ENCODE peak calls at places on chromosomes 4 and X, in five cellular contexts. One of them, this sample, is unnamed.

GRCh38 chr4:182238355-182238931 is 4.8 kb upstream of the TENM3 start:
- DNase-seq in A549: peak
- DNase-seq in GM12878: no peak
- DNase-seq in tibial nerve: no peak
- DNase-seq in K562: no peak
- DNase-seq in this sample: no peak

GRCh38 chr4:188262464-188262863 is 123.2 kb downstream of the TRIML1 start:
- DNase-seq in tibial nerve: no peak
- DNase-seq in A549: peak
- DNase-seq in K562: no peak
- DNase-seq in GM12878: no peak
- DNase-seq in this sample: no peak

GRCh38 chr4:81516241-81516640 is 44.5 kb upstream of the RASGEF1B start:
- DNase-seq in tibial nerve: no peak
- DNase-seq in GM12878: no peak
- DNase-seq in A549: no peak
- DNase-seq in K562: no peak
- DNase-seq in this sample: no peak

GRCh38 chr4:19927381-19927780 is 324.3 kb upstream of the SLIT2 start:
- DNase-seq in tibial nerve: no peak
- DNase-seq in A549: no peak
- DNase-seq in K562: no peak
- DNase-seq in GM12878: no peak
- DNase-seq in this sample: no peak

GRCh38 chr4:147633113-147633512 is 15.9 kb downstream of the TMEM184C start:
- DNase-seq in K562: no peak
- DNase-seq in GM12878: no peak
- DNase-seq in tibial nerve: no peak
- DNase-seq in A549: no peak
- DNase-seq in this sample: no peak

GRCh38 chr4:176422511-176422910 is 102.7 kb downstream of the SPCS3 start:
- DNase-seq in GM12878: no peak
- DNase-seq in K562: no peak
- DNase-seq in A549: no peak
- DNase-seq in tibial nerve: no peak
- DNase-seq in this sample: no peak

GRCh38 chr4:10688022-10688421 is 3.5 kb upstream of the CLNK start:
- DNase-seq in tibial nerve: no peak
- DNase-seq in K562: no peak
- DNase-seq in A549: no peak
- DNase-seq in GM12878: peak
- DNase-seq in this sample: no peak

GRCh38 chr4:147863111-147863747 is 131.3 kb downstream of the ARHGAP10 start:
- DNase-seq in GM12878: no peak
- DNase-seq in K562: no peak
- DNase-seq in tibial nerve: no peak
- DNase-seq in A549: no peak
- DNase-seq in this sample: no peak

GRCh38 chrX:8879750-8880149 is 78.6 kb upstream of the FAM9A start:
- DNase-seq in GM12878: no peak
- DNase-seq in tibial nerve: peak
- DNase-seq in A549: peak
- DNase-seq in K562: peak
- DNase-seq in this sample: no peak

GRCh38 chrX:134764202-134764785 is 106.0 kb upstream of the PLAC1 start:
- DNase-seq in GM12878: no peak
- DNase-seq in A549: peak
- DNase-seq in K562: peak
- DNase-seq in tibial nerve: no peak
- DNase-seq in this sample: no peak

GRCh38 chrX:124860736-124861135 is 458.9 kb upstream of the TEX13C start:
- DNase-seq in K562: no peak
- DNase-seq in GM12878: no peak
- DNase-seq in A549: no peak
- DNase-seq in tibial nerve: no peak
- DNase-seq in this sample: no peak

GRCh38 chr4:155787113-155787710 is 28.4 kb downstream of the GUCY1B1 start:
- DNase-seq in tibial nerve: peak
- DNase-seq in GM12878: peak
- DNase-seq in A549: peak
- DNase-seq in K562: no peak
- DNase-seq in this sample: no peak

GRCh38 chrX:4315891-4316290 is 602.4 kb upstream of the PRKX start:
- DNase-seq in K562: no peak
- DNase-seq in A549: no peak
- DNase-seq in tibial nerve: no peak
- DNase-seq in GM12878: no peak
- DNase-seq in this sample: no peak

GRCh38 chr4:18227880-18228279 is 206.3 kb upstream of the LCORL start:
- DNase-seq in tibial nerve: no peak
- DNase-seq in GM12878: no peak
- DNase-seq in A549: no peak
- DNase-seq in K562: no peak
- DNase-seq in this sample: no peak

GRCh38 chr4:106258145-106259045 is 57.6 kb downstream of the TBCK start:
- DNase-seq in K562: no peak
- DNase-seq in GM12878: no peak
- DNase-seq in tibial nerve: no peak
- DNase-seq in A549: peak
- DNase-seq in this sample: no peak

GRCh38 chr4:28444886-28445496 is 1584.3 kb downstream of the STIM2 start:
- DNase-seq in GM12878: no peak
- DNase-seq in A549: no peak
- DNase-seq in tibial nerve: no peak
- DNase-seq in K562: no peak
- DNase-seq in this sample: no peak

GRCh38 chr4:159283697-159284492 is 181.0 kb downstream of the RAPGEF2 start:
- DNase-seq in tibial nerve: no peak
- DNase-seq in A549: peak
- DNase-seq in K562: no peak
- DNase-seq in GM12878: no peak
- DNase-seq in this sample: no peak

GRCh38 chr4:179164642-179165338 is 1722.6 kb upstream of the AGA start:
- DNase-seq in K562: no peak
- DNase-seq in GM12878: no peak
- DNase-seq in A549: no peak
- DNase-seq in tibial nerve: no peak
- DNase-seq in this sample: no peak

GRCh38 chr4:186627226-186627865 is 72.0 kb upstream of the MTNR1A start:
- DNase-seq in K562: no peak
- DNase-seq in GM12878: no peak
- DNase-seq in A549: peak
- DNase-seq in tibial nerve: no peak
- DNase-seq in this sample: no peak

DNA sequence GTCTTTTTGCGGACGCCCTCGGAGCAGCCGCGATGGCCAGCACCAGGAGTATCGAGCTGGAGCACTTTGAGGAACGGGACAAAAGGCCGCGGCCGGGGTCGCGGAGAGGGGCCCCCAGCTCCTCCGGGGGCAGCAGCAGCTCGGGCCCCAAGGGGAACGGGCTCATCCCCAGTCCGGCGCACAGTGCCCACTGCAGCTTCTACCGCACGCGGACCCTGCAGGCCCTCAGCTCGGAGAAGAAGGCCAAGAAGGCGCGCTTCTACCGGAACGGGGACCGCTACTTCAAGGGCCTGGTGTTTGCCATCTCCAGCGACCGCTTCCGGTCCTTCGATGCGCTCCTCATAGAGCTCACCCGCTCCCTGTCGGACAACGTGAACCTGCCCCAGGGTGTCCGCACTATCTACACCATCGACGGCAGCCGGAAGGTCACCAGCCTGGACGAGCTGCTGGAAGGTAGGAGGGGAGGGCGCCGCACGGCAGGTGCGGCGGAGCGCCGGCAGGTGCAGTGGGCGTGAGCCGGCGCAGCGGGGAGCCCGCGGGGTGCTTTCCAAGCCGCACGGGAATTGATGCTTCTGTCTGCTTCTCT is 844 bp downstream of the DCLK2 start:
- DNase-seq in GM12878: no peak
- DNase-seq in A549: peak
- DNase-seq in tibial nerve: peak
- DNase-seq in K562: no peak
- DNase-seq in this sample: peak
- H3K4me3 ChIP-seq in GM12878: no peak
- H3K4me3 ChIP-seq in A549: peak
- H3K4me3 ChIP-seq in tibial nerve: peak
- H3K4me3 ChIP-seq in K562: no peak
- H3K4me3 ChIP-seq in this sample: peak

GRCh38 chr4:26307027-26307426 is 13.8 kb upstream of the RBPJ start:
- DNase-seq in GM12878: no peak
- DNase-seq in tibial nerve: no peak
- DNase-seq in K562: no peak
- DNase-seq in A549: no peak
- DNase-seq in this sample: no peak
- TF ChIP-seq EP300 in GM12878: no peak
- TF ChIP-seq EP300 in tibial nerve: no peak
- TF ChIP-seq EP300 in K562: no peak
- TF ChIP-seq EP300 in A549: no peak
- TF ChIP-seq EP300 in this sample: no peak

DNA sequence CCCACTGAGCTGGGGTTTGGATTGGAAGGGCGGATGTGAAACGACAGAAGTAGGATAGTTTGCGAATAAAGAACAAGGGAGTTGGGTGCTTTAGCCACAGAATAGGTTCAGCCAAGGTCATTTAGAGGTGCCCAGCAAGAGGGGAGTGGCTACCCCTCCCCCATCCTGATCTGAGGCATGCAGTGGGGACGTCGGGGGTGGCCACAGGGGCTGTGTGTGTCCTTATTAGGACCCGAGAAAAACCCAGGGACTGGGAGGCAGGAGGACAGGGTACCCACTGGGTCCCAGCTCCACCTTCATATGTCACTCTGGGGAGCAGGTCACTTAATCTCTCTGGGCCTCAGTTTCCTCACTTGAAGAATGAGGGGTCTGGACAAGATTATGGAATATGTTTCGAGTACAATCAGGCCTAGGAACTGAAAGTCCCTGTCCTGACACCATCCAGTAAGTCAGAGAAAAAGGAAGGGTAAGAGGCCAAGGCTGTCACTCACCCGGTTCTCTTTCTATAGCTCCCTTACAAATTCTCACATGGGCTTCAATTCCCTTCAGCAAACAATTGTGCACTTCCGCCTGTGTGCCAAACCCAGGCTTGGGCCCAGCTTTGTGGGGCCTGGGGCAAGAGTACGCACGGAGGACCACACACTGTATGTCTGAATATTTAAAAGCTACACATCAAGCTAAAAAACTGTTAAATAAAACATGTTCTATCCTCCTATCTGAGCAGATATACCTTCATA is 4.2 kb upstream of the NYX start:
- DNase-seq in A549: no peak
- DNase-seq in GM12878: no peak
- DNase-seq in tibial nerve: no peak
- DNase-seq in K562: no peak
- DNase-seq in this sample: no peak
- H3K4me3 ChIP-seq in A549: peak
- H3K4me3 ChIP-seq in GM12878: peak
- H3K4me3 ChIP-seq in tibial nerve: peak
- H3K4me3 ChIP-seq in K562: peak
- H3K4me3 ChIP-seq in this sample: peak

GRCh38 chr4:142091085-142091513 is 454.7 kb downstream of the IL15 start:
- DNase-seq in A549: peak
- DNase-seq in K562: no peak
- DNase-seq in GM12878: no peak
- DNase-seq in tibial nerve: peak
- DNase-seq in this sample: no peak
- TF ChIP-seq EP300 in A549: peak
- TF ChIP-seq EP300 in K562: no peak
- TF ChIP-seq EP300 in GM12878: no peak
- TF ChIP-seq EP300 in tibial nerve: peak
- TF ChIP-seq EP300 in this sample: peak

DNA sequence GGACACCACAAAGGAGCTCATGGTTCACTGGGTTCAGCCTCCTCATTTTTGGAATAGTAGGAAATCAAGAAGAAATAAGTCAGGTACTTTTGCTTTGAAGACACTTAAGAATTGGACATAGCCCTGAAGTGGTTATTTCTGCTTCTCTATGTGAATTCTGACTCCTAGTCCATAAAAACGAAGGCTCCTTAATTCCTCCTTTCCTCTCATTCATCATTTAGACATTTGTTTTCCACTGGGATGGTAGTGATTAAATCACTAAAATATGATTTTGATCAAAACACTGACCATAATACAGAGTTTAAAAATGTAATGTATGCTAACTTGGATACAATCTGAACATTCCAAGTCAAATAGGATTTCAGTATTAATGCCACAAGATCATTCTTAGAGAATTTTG is 34.7 kb upstream of the CYP2U1 start:
- DNase-seq in A549: no peak
- DNase-seq in tibial nerve: no peak
- DNase-seq in K562: no peak
- DNase-seq in GM12878: no peak
- DNase-seq in this sample: no peak
- H3K4me3 ChIP-seq in A549: peak
- H3K4me3 ChIP-seq in tibial nerve: no peak
- H3K4me3 ChIP-seq in K562: no peak
- H3K4me3 ChIP-seq in GM12878: no peak
- H3K4me3 ChIP-seq in this sample: no peak

DNA sequence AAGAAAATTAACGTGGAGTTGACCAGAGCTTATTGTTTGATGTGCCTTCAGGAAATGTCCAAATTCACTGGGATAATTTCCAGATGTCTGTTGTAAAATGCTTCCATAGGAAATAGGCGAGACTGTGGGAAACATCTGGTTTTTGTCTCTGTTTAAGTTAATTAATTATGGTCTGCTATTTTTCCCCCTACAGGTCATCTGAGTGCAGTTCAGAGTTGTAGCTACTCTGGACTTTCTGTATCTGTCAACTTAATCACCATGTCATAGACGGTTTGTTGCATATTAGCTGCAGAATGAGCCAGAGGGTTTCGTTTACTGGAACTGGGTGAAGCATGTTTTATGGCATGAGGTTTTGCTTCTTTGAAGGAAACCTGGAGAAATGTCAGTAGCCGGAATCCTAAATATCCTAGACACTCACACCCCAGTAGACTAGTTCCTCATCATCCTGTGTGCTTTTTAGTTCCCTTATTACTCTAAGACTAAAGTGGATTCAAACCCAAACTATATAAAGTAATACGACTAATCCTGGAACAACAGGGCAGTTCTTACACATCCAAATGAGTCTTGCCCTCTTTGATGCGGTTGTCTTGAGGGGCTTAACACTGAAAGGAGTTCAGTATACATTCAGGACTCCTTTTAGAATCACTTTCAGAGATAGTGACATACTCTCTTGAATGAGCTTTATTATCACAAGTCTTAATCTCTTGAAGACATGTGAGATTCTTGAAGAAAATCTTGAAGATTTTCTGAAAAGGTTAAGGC is 62.5 kb downstream of the PPEF1 start:
- DNase-seq in K562: no peak
- DNase-seq in A549: no peak
- DNase-seq in GM12878: no peak
- DNase-seq in tibial nerve: no peak
- DNase-seq in this sample: no peak
- TF ChIP-seq EP300 in K562: no peak
- TF ChIP-seq EP300 in A549: no peak
- TF ChIP-seq EP300 in GM12878: no peak
- TF ChIP-seq EP300 in tibial nerve: no peak
- TF ChIP-seq EP300 in this sample: no peak